ENCODE peak calls at places on chromosomes 5 and 9, in six cellular contexts. C, Q, N, X, O and G are unnamed samples. For H3K4me1, the result is how much of the 10 kb centered on the place peaks cover.

GRCh38 chr5:135122797-135123196 is 88.8 kb upstream of the PITX1 start:
- DNase-seq in C (no peak), Q (no peak), N (peak), X (no peak), O (no peak), G (no peak)

GRCh38 chr5:73444499-73445432 is 3.8 kb downstream of the FOXD1 start:
- DNase-seq in C (peak), Q (peak), N (no peak), X (no peak), O (no peak), G (peak)

GRCh38 chr9:116945817-116946216 is 258.7 kb downstream of the TRIM32 start:
- DNase-seq in C (no peak), Q (no peak), N (no peak), X (no peak), O (no peak), G (no peak)

GRCh38 chr5:172497591-172498255 is 43.4 kb upstream of the SH3PXD2B start:
- DNase-seq in C (no peak), Q (no peak), N (no peak), X (peak), O (no peak), G (peak)

GRCh38 chr5:172107606-172108005 is 80.4 kb downstream of the STK10 start:
- DNase-seq in C (no peak), Q (no peak), N (peak), X (peak), O (no peak), G (no peak)

GRCh38 chr9:133677126-133678010 is 41.2 kb downstream of the DBH start:
- DNase-seq in C (no peak), Q (no peak), N (no peak), X (peak), O (no peak), G (no peak)

GRCh38 chr9:133945314-133945975 is 46.7 kb downstream of the VAV2 start:
- DNase-seq in C (no peak), Q (no peak), N (peak), X (peak), O (peak), G (no peak)

GRCh38 chr5:141354900-141355469 is at the start of gene PCDHGA4:
- DNase-seq in C (peak), Q (no peak), N (no peak), X (no peak), O (no peak), G (no peak)

GRCh38 chr9:121684381-121685145 is 33.1 kb downstream of the DAB2IP start:
- DNase-seq in C (peak), Q (peak), N (peak), X (no peak), O (peak), G (peak)

GRCh38 chr9:135223831-135224230 is 136.4 kb downstream of the OLFM1 start:
- DNase-seq in C (no peak), Q (no peak), N (no peak), X (peak), O (no peak), G (no peak)

GRCh38 chr9:84754896-84755295 is 85.4 kb downstream of the NTRK2 start:
- DNase-seq in C (no peak), Q (no peak), N (no peak), X (no peak), O (no peak), G (no peak)

GRCh38 chr5:38453506-38453905 is 102.9 kb downstream of the LIFR start:
- DNase-seq in C (no peak), Q (no peak), N (no peak), X (no peak), O (no peak), G (no peak)

GRCh38 chr5:40570408-40571129 is 109.1 kb upstream of the PTGER4 start:
- DNase-seq in C (no peak), Q (no peak), N (no peak), X (no peak), O (no peak), G (no peak)

GRCh38 chr5:150523472-150524350 is 15.8 kb downstream of the NDST1 start:
- DNase-seq in C (peak), Q (peak), N (no peak), X (peak), O (no peak), G (peak)

GRCh38 chr9:124137009-124137943 is 120.5 kb upstream of the NEK6 start:
- DNase-seq in C (no peak), Q (no peak), N (no peak), X (no peak), O (no peak), G (no peak)

GRCh38 chr9:31103836-31104235 is 1280.6 kb upstream of the ACO1 start:
- DNase-seq in C (no peak), Q (no peak), N (no peak), X (no peak), O (no peak), G (no peak)

GRCh38 chr9:129278391-129279237 is 100.6 kb upstream of the IER5L start:
- DNase-seq in C (peak), Q (peak), N (peak), X (no peak), O (peak), G (peak)

GRCh38 chr9:93057024-93057702 is 1.3 kb upstream of the SUSD3 start:
- DNase-seq in C (peak), Q (no peak), N (no peak), X (no peak), O (no peak), G (peak)

GRCh38 chr9:93059960-93060591 is 1.6 kb downstream of the SUSD3 start:
- DNase-seq in C (peak), Q (no peak), N (no peak), X (no peak), O (no peak), G (peak)

GRCh38 chr9:93059097-93059959 is 827 bp downstream of the SUSD3 start:
- DNase-seq in C (no peak), Q (no peak), N (peak), X (no peak), O (no peak), G (peak)

GRCh38 chr9:93057703-93058356 is 671 bp upstream of the SUSD3 start:
- DNase-seq in C (no peak), Q (no peak), N (peak), X (no peak), O (no peak), G (peak)

GRCh38 chr9:93058357-93059096 is at the start of gene SUSD3:
- DNase-seq in C (peak), Q (peak), N (peak), X (peak), O (peak), G (peak)
- H3K4me1 ChIP-seq in C (under half), Q (under half), N (half or more), X (under half), O (under half), G (under half)

DNA sequence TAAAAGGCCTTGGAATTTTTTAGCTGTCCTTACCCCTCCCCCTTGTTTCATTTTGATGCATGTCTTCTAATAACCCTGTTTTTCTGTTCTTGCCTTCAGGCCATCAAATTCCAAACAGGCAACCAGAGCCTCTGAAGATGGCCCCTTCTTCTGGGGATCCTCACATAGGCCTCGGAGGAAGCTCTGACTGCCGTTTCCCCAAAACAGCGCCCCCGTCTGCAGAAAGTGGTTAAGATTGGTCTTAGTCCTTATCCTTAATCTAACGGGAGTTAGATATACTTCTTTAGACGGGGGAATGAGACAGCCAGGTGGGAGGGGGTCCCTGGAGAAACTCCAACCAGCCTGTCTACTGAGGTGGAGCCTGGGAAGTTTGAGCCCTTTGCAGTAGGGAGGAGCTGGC is 226.3 kb upstream of the ZNF608 start:
- DNase-seq in C (peak), Q (no peak), N (no peak), X (no peak), O (no peak), G (peak)
- TF ChIP-seq CTCF in C (peak), Q (peak), N (no peak), X (no peak), O (no peak), G (peak)

GRCh38 chr5:176542596-176543427 is 5.6 kb upstream of the RNF44 start:
- DNase-seq in C (peak), Q (peak), N (peak), X (no peak), O (peak), G (peak)

GRCh38 chr5:176540476-176540899 is 3.3 kb upstream of the RNF44 start:
- DNase-seq in C (no peak), Q (no peak), N (no peak), X (peak), O (no peak), G (peak)

GRCh38 chr5:176541338-176542134 is 4.3 kb upstream of the RNF44 start:
- DNase-seq in C (peak), Q (peak), N (peak), X (peak), O (peak), G (peak)

GRCh38 chr5:176542135-176542595 is 5.0 kb upstream of the RNF44 start:
- DNase-seq in C (no peak), Q (no peak), N (peak), X (no peak), O (peak), G (peak)

GRCh38 chr5:176540956-176541337 is 3.7 kb upstream of the RNF44 start:
- DNase-seq in C (no peak), Q (no peak), N (no peak), X (peak), O (no peak), G (peak)
- H3K4me3 ChIP-seq in C (peak), Q (no peak), N (peak), X (no peak), O (no peak), G (peak)

GRCh38 chr5:159005062-159005461 is 94.7 kb downstream of the EBF1 start:
- DNase-seq in C (no peak), Q (no peak), N (no peak), X (no peak), O (no peak), G (no peak)

GRCh38 chr5:159002201-159002600 is 97.5 kb downstream of the EBF1 start:
- DNase-seq in C (no peak), Q (no peak), N (no peak), X (no peak), O (no peak), G (no peak)

GRCh38 chr5:159001247-159001646 is 98.5 kb downstream of the EBF1 start:
- DNase-seq in C (no peak), Q (no peak), N (no peak), X (no peak), O (no peak), G (no peak)

GRCh38 chr5:158998911-158999705 is 100.6 kb downstream of the EBF1 start:
- DNase-seq in C (no peak), Q (no peak), N (no peak), X (no peak), O (no peak), G (no peak)

DNA sequence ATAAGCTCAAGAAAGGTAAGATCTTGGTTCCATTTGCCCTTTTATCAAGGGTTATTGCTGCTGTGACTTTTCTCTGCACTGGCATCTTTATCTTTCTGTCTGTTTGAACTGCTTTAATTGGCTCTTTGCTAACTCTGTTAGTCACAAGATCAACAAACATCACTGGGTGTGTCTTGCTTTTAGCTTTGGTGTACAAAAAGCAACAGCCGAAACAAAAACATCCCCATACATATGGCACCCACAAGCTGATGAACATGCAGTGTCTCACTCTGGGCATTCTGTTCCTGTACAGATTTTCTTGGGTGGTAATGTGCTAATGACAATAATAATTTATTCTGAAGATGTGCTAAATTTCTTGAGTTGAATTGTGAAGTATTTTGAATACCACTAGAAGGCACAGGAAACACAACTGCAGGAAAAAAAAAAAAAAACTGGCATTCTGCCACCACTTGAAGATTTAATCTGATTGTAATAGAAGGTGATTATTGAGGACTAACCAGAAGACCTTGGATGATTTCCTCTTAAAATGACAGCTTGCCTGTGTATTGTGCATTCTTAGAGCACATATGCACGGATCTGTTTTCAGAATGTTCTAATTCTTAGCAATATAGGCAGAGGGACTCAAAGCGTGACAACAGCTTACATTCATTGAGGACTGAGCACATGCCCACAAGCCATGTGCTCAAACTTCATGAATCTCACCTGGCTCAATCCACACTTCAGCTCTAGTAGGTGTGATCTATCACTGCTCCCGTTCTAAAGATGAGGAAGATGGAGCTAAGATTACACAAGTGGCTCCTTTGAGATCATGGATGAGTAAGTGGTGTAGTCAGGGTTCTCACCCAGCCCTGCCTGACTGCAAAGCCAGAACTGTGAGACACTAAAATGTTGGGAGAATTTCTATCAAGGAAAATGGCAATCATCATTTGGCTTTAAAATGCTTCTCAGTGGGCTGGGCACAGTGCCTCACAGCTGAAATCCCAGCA is 96.4 kb downstream of the EBF1 start:
- DNase-seq in C (no peak), Q (no peak), N (no peak), X (no peak), O (no peak), G (no peak)
- H3K4me1 ChIP-seq in C (under half), Q (under half), N (under half), X (under half), O (under half), G (under half)

GRCh38 chr5:116301110-116301509 is 216.3 kb downstream of the COMMD10 start:
- DNase-seq in C (no peak), Q (no peak), N (no peak), X (no peak), O (no peak), G (no peak)
- TF ChIP-seq CTCF in C (peak), Q (no peak), N (no peak), X (no peak), O (no peak), G (peak)

GRCh38 chr5:68269820-68270219 is 54.3 kb downstream of the PIK3R1 start:
- DNase-seq in C (no peak), Q (no peak), N (no peak), X (no peak), O (no peak), G (no peak)

GRCh38 chr5:68267044-68267443 is 51.5 kb downstream of the PIK3R1 start:
- DNase-seq in C (no peak), Q (peak), N (no peak), X (no peak), O (no peak), G (no peak)

GRCh38 chr5:68270576-68270975 is 55.0 kb downstream of the PIK3R1 start:
- DNase-seq in C (no peak), Q (no peak), N (no peak), X (no peak), O (no peak), G (no peak)

GRCh38 chr5:68266457-68266856 is 50.9 kb downstream of the PIK3R1 start:
- DNase-seq in C (no peak), Q (no peak), N (no peak), X (no peak), O (no peak), G (no peak)

DNA sequence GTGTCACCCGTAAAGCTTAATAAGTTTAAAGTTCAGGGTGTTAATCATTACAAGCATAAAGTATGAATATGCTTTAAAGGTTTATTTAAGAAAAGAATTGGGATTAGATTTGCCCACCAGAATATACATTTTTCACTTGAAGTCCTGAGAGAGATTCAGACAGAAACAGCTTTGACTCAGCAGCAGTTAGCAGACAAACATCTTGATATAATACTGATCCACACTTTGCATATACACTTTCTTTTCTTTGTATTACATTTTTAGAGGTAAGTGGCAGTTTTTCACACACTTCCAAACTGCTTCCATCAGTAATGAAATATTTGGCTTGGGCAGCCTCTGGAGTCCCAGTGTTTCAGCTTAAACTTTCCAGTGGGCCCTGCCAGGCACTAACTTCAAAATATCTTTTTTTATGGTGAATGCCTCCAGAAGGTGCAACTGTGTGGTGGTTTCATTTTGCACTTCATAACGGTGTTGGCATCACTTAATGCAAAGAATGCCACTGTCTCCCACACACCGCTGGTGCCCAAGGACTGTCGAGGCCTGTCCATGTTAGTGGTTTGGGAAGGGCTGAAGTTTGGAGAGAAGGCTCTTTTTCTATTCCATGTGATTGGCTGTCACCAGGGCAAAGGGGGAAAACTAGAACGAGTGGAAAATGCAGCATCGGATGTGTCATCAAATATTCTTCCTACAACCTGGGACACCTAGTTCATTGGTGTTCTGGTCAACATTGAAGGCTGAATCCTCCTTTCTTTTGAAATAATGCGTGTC is 53.0 kb downstream of the PIK3R1 start:
- DNase-seq in C (no peak), Q (no peak), N (no peak), X (no peak), O (no peak), G (no peak)
- H3K4me3 ChIP-seq in C (no peak), Q (no peak), N (no peak), X (no peak), O (no peak), G (no peak)

GRCh38 chr5:6728795-6729183 is 15.6 kb downstream of the TENT4A start:
- DNase-seq in C (no peak), Q (no peak), N (no peak), X (no peak), O (no peak), G (no peak)

GRCh38 chr5:6726006-6726405 is 12.8 kb downstream of the TENT4A start:
- DNase-seq in C (no peak), Q (no peak), N (no peak), X (no peak), O (no peak), G (no peak)

GRCh38 chr5:6729400-6730310 is 16.4 kb downstream of the TENT4A start:
- DNase-seq in C (no peak), Q (no peak), N (peak), X (peak), O (peak), G (no peak)

GRCh38 chr5:6727231-6727630 is 14.0 kb downstream of the TENT4A start:
- DNase-seq in C (no peak), Q (no peak), N (no peak), X (no peak), O (no peak), G (no peak)

DNA sequence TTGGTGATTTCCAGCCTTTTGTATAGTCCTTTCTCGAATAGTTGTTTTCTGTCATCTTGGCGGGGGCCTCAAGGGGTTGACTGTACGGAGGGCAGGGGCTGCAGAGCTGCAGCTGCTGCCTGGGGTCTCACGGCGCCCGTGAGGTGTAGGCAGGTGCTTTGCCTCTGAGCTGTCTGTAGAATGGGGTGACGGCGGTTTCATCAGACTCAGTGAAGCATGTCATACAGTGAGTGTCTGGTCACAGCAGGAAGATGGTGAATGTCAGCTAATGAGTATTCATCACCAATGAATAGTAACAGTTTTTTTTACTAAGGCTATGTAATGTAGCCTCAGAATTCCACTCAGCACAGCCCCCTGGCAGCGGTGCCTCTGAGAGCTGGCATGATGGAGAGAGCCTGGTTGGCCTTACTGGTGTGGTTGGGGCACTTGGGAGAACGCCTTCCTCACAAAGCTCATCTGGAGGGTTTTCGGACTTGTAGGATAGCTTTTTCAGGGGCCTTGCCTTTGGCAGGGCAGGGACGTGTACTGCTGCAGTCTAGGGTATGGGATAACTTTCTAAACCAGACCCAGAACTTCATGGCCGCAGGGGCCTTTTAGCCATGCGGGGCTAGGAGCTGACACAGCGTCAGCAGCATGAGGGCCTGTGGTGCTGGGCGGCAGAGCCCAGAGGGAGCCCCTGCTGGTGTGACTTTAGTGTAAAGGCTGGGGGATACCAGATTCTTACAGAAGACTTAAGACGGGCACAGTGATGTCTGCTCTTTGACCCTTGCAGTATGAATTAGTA is 15.0 kb downstream of the TENT4A start:
- DNase-seq in C (peak), Q (peak), N (no peak), X (no peak), O (no peak), G (no peak)
- H3K4me1 ChIP-seq in C (under half), Q (under half), N (half or more), X (under half), O (under half), G (under half)

GRCh38 chr5:147558826-147559225 is 49.0 kb upstream of the DPYSL3 start:
- DNase-seq in C (peak), Q (peak), N (no peak), X (peak), O (no peak), G (peak)

GRCh38 chr5:147558131-147558730 is 48.4 kb upstream of the DPYSL3 start:
- DNase-seq in C (no peak), Q (no peak), N (no peak), X (no peak), O (no peak), G (no peak)

GRCh38 chr5:147561435-147561834 is 51.6 kb upstream of the DPYSL3 start:
- DNase-seq in C (no peak), Q (peak), N (no peak), X (no peak), O (no peak), G (no peak)

GRCh38 chr5:147560982-147561381 is 51.1 kb upstream of the DPYSL3 start:
- DNase-seq in C (peak), Q (peak), N (no peak), X (no peak), O (no peak), G (peak)

GRCh38 chr5:147559725-147560124 is 49.9 kb upstream of the DPYSL3 start:
- DNase-seq in C (peak), Q (peak), N (no peak), X (no peak), O (no peak), G (peak)
- TF ChIP-seq CTCF in C (peak), Q (peak), N (no peak), X (no peak), O (no peak), G (no peak)